ENCODE peak calls at places on chromosomes 7 and 10, in seven cellular contexts. G, W, S, F, B, C and D are unnamed samples.
A peak's percentile ranks its signal among the peaks of the same experiment; 100 is the strongest.

GRCh38 chr7:87318741-87319140 is 26.7 kb upstream of the CROT start:
- DNase-seq in G (no peak), W (no peak), S (no peak), F (no peak), B (no peak), C (no peak), D (no peak)

GRCh38 chr7:15685358-15686181 is 913 bp downstream of the MEOX2 start:
- DNase-seq in G (peak; percentile 71), W (no peak), S (peak; percentile 67), F (peak; percentile 52), B (peak; percentile 18), C (no peak), D (peak; percentile 86)

GRCh38 chr10:111835562-111835961 is 348.0 kb downstream of the GPAM start:
- DNase-seq in G (no peak), W (no peak), S (no peak), F (no peak), B (no peak), C (no peak), D (no peak)

GRCh38 chr10:75398238-75398629 is 3.3 kb downstream of the ZNF503 start:
- DNase-seq in G (no peak), W (no peak), S (no peak), F (no peak), B (no peak), C (no peak), D (no peak)

GRCh38 chr10:104089621-104090020 is 3.9 kb upstream of the COL17A1 start:
- DNase-seq in G (no peak), W (no peak), S (no peak), F (no peak), B (no peak), C (no peak), D (no peak)

GRCh38 chr7:101803203-101804086 is 14.0 kb upstream of the CUX1 start:
- DNase-seq in G (no peak), W (no peak), S (no peak), F (no peak), B (no peak), C (no peak), D (no peak)

GRCh38 chr10:51524041-51524440 is 175.4 kb downstream of the CSTF2T start:
- DNase-seq in G (no peak), W (no peak), S (no peak), F (no peak), B (no peak), C (no peak), D (no peak)

GRCh38 chr10:69316313-69317059 is 38.2 kb downstream of the HK1 start:
- DNase-seq in G (no peak), W (no peak), S (no peak), F (no peak), B (peak; percentile 57), C (no peak), D (no peak)

GRCh38 chr10:79090134-79090803 is 21.5 kb downstream of the ZMIZ1 start:
- DNase-seq in G (no peak), W (no peak), S (no peak), F (no peak), B (no peak), C (no peak), D (no peak)

GRCh38 chr7:41685684-41686083 is 17.2 kb downstream of the INHBA start:
- DNase-seq in G (no peak), W (no peak), S (no peak), F (no peak), B (no peak), C (no peak), D (no peak)

GRCh38 chr7:66627151-66627681 is 1.5 kb upstream of the KCTD7 start:
- DNase-seq in G (no peak), W (no peak), S (no peak), F (no peak), B (peak; percentile 74), C (no peak), D (no peak)
- H3K4me1 ChIP-seq in G (no peaks in the 10 kb centered on the region), W (peaks cover 32% of the 10 kb centered on the region), S (peaks cover 27% of the 10 kb centered on the region), F (peaks cover 19% of the 10 kb centered on the region), B (peaks cover 14% of the 10 kb centered on the region), C (peaks cover 33% of the 10 kb centered on the region), D (no peaks in the 10 kb centered on the region)

DNA sequence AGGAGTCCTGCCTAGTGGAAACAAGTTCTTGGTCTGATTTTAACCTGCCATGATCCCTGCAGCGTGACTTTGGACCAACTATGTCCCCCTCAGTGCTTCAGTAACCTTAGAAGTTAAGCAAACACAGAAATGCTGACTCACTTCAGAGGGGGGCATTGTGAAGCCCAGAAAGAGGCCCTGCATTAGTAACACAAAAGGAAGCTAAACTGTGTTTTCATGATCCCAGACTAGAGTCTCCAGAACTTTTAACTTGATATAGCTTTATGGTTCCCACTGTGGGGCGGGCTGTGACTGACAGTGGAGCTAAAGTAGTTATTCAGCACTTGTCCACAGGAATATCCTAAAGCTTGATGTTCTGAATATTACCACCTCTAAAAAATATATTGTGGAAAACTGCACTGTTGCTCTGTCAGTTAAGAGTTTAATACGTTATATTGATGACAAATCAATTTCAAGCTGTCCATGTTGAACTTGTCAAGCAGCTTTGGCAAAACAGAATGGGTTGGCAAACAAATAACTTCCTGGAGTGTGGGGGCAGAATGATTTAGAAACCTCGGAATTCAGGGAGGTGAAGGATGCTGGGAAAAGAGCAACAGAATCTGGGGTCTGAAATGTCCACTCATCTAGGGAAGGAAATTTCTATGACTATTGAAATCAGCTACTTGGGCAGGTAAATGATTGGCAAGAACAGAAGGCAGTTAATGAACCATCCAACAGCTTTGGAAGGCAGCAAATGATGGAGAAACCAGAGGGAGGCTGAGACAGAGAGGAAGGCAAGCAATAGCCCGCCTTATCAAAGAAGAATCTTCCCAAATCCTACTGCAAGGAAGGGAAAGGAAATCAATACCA is 95.2 kb upstream of the PALS2 start:
- DNase-seq in G (peak; percentile 67), W (no peak), S (no peak), F (no peak), B (peak; percentile 66), C (no peak), D (no peak)
- H3K4me1 ChIP-seq in G (peaks cover 12% of the 10 kb centered on the region), W (no peaks in the 10 kb centered on the region), S (peaks cover 12% of the 10 kb centered on the region), F (peaks cover 6% of the 10 kb centered on the region), B (peaks cover 16% of the 10 kb centered on the region), C (no peaks in the 10 kb centered on the region), D (no peaks in the 10 kb centered on the region)

DNA sequence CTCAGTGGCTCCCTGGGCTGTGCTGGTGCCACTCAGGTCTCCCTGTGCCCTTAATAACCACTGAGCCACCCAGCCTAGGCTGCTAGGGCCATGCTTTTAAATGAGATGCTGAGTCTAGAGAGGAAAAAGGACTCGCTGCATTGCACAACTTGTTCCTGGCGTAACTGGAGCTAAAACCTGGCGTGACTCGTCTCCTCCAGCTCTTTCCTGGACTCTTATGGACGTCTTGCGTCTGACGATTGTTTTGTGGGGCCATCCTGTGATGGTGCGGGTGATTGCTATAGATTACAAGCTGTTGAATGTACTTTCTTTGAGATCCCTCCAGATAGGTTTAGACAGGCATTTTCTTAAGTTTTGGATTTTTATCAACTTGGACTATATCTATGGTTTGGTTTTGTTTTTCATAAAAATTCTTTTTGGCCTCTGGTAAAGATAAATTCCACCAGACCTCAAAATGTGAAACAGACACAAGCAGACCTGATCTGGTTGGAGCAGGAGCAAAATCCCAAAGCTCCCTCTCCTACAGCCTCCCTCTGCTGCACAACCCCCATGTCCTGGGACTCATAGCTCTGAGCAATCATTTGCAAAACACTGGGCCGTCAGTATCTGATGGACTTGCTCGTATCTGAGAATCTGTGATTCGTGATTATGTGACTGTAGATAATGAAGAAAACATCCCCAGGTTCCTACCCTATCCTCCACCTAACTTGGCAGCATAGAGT is 230.3 kb downstream of the ARHGAP12 start:
- DNase-seq in G (no peak), W (no peak), S (peak; percentile 67), F (peak; percentile 70), B (peak; percentile 50), C (no peak), D (peak; percentile 42)
- H3K4me1 ChIP-seq in G (peaks cover 10% of the 10 kb centered on the region), W (no peaks in the 10 kb centered on the region), S (peaks cover 69% of the 10 kb centered on the region), F (peaks cover 59% of the 10 kb centered on the region), B (peaks cover 3% of the 10 kb centered on the region), C (no peaks in the 10 kb centered on the region), D (no peaks in the 10 kb centered on the region)

GRCh38 chr7:148708026-148708685 is 9.5 kb downstream of the CUL1 start:
- DNase-seq in G (no peak), W (no peak), S (no peak), F (no peak), B (no peak), C (no peak), D (no peak)

GRCh38 chr7:148704189-148704588 is 5.5 kb downstream of the CUL1 start:
- DNase-seq in G (no peak), W (no peak), S (no peak), F (no peak), B (no peak), C (no peak), D (no peak)

GRCh38 chr7:148704966-148705365 is 6.3 kb downstream of the CUL1 start:
- DNase-seq in G (no peak), W (no peak), S (no peak), F (no peak), B (no peak), C (no peak), D (no peak)

GRCh38 chr7:148709019-148709418 is 10.3 kb downstream of the CUL1 start:
- DNase-seq in G (no peak), W (no peak), S (no peak), F (no peak), B (no peak), C (no peak), D (no peak)

DNA sequence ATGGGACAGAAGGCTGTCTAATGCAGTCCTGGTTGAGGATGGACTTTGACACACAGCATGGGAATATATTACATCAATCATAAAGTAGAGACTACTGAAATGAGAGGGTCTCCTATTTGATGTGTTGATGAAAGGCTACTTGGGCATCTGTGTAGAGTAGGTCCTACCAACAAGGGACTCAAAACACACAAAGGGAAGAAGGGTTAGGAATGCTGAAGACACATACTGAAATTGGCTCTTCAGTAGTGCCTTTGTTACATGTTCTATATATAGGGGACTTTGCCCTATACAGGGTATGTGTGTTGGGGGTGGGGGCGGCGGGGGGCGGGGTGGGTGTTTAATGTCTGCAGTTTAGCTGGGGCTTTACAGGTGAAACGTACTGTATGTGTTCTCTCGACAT is 7.7 kb downstream of the CUL1 start:
- DNase-seq in G (no peak), W (no peak), S (no peak), F (no peak), B (no peak), C (no peak), D (no peak)
- H3K4me1 ChIP-seq in G (peaks cover 22% of the 10 kb centered on the region), W (peaks cover 67% of the 10 kb centered on the region), S (peaks cover 86% of the 10 kb centered on the region), F (peaks cover 76% of the 10 kb centered on the region), B (peaks cover 43% of the 10 kb centered on the region), C (peaks cover 79% of the 10 kb centered on the region), D (peaks cover 2% of the 10 kb centered on the region)